ENCODE peak calls at places on chromosomes 16 and 17, in five cellular contexts. T, J, K, V and N are unnamed samples.

GRCh38 chr16:86213427-86214205 is 296.7 kb upstream of the FOXF1 start:
- DNase-seq in T (no peak), K (no peak), V (no peak), J (no peak), N (no peak)

GRCh38 chr16:65071371-65072311 is 50.2 kb downstream of the CDH11 start:
- DNase-seq in J (no peak), K (peak), T (no peak), V (no peak), N (no peak)

GRCh38 chr16:87598431-87598830 is 3.9 kb upstream of the JPH3 start:
- DNase-seq in T (no peak), V (no peak), J (no peak), K (no peak), N (no peak)

GRCh38 chr17:59365383-59365981 is 34.0 kb downstream of the YPEL2 start:
- DNase-seq in V (no peak), J (no peak), T (peak), K (peak), N (no peak)

GRCh38 chr16:273547-274421 is 2.0 kb downstream of the RGS11 start:
- DNase-seq in T (no peak), K (no peak), V (peak), J (no peak), N (no peak)

GRCh38 chr16:46972971-46973456 is 460 bp downstream of the DNAJA2 start:
- DNase-seq in J (no peak), K (peak), V (no peak), T (peak), N (no peak)

GRCh38 chr17:62965149-62965648 is 836 bp upstream of the TANC2 start:
- DNase-seq in J (no peak), K (no peak), T (peak), V (no peak), N (no peak)

GRCh38 chr16:29745126-29745852 is 501 bp downstream of the C16orf54 start:
- DNase-seq in J (no peak), T (peak), V (no peak), K (no peak), N (no peak)

GRCh38 chr17:75268931-75269330 is 2.1 kb downstream of the MIF4GD start:
- DNase-seq in K (no peak), J (no peak), V (no peak), T (no peak), N (no peak)

GRCh38 chr17:10099051-10099571 is 99.3 kb downstream of the GAS7 start:
- DNase-seq in T (no peak), V (peak), K (peak), J (no peak), N (no peak)

GRCh38 chr17:69061901-69062556 is 1.3 kb upstream of the ABCA9 start:
- DNase-seq in V (no peak), J (no peak), T (no peak), K (no peak), N (no peak)